ENCODE peak calls at places on chromosomes 5 and 9, in five cellular contexts. One of them, this sample, is unnamed.

GRCh38 chr5:134545070-134545868 is 19.8 kb downstream of the JADE2 start:
- DNase-seq in lower lobe of right lung: no peak
- DNase-seq in progenitor cell of endocrine pancreas: no peak
- DNase-seq in A549: no peak
- DNase-seq in neural crest cell: no peak
- DNase-seq in this sample: no peak

GRCh38 chr5:132059043-132059695 is 1.3 kb upstream of the IL3 start:
- DNase-seq in lower lobe of right lung: peak; percentile 36
- DNase-seq in progenitor cell of endocrine pancreas: peak; percentile 9
- DNase-seq in A549: no peak
- DNase-seq in neural crest cell: no peak
- DNase-seq in this sample: peak; percentile 32

GRCh38 chr5:69024241-69024651 is 69.6 kb upstream of the SLC30A5 start:
- DNase-seq in lower lobe of right lung: no peak
- DNase-seq in progenitor cell of endocrine pancreas: no peak
- DNase-seq in A549: peak; percentile 69
- DNase-seq in neural crest cell: no peak
- DNase-seq in this sample: no peak

GRCh38 chr5:73747696-73748380 is 121.8 kb downstream of the ARHGEF28 start:
- DNase-seq in lower lobe of right lung: no peak
- DNase-seq in progenitor cell of endocrine pancreas: no peak
- DNase-seq in A549: no peak
- DNase-seq in neural crest cell: no peak
- DNase-seq in this sample: no peak

GRCh38 chr9:83027153-83027867 is 35.6 kb downstream of the RASEF start:
- DNase-seq in lower lobe of right lung: no peak
- DNase-seq in progenitor cell of endocrine pancreas: no peak
- DNase-seq in A549: peak; percentile 83
- DNase-seq in neural crest cell: no peak
- DNase-seq in this sample: no peak

GRCh38 chr5:153659337-153659736 is 168.9 kb downstream of the GRIA1 start:
- DNase-seq in lower lobe of right lung: no peak
- DNase-seq in progenitor cell of endocrine pancreas: no peak
- DNase-seq in A549: no peak
- DNase-seq in neural crest cell: no peak
- DNase-seq in this sample: no peak

GRCh38 chr5:37165761-37166160 is 83.4 kb downstream of the CPLANE1 start:
- DNase-seq in lower lobe of right lung: no peak
- DNase-seq in progenitor cell of endocrine pancreas: no peak
- DNase-seq in A549: no peak
- DNase-seq in neural crest cell: no peak
- DNase-seq in this sample: no peak

GRCh38 chr5:106843812-106844416 is 826.8 kb downstream of the EFNA5 start:
- DNase-seq in lower lobe of right lung: no peak
- DNase-seq in progenitor cell of endocrine pancreas: no peak
- DNase-seq in A549: peak; percentile 43
- DNase-seq in neural crest cell: no peak
- DNase-seq in this sample: no peak

GRCh38 chr5:142783601-142784291 is 13.6 kb downstream of the ARHGAP26 start:
- DNase-seq in lower lobe of right lung: no peak
- DNase-seq in progenitor cell of endocrine pancreas: no peak
- DNase-seq in A549: no peak
- DNase-seq in neural crest cell: no peak
- DNase-seq in this sample: no peak

GRCh38 chr9:106892632-106893031 is 29.7 kb downstream of the ZNF462 start:
- DNase-seq in lower lobe of right lung: peak; percentile 59
- DNase-seq in progenitor cell of endocrine pancreas: no peak
- DNase-seq in A549: peak; percentile 90
- DNase-seq in neural crest cell: no peak
- DNase-seq in this sample: peak; percentile 74

GRCh38 chr5:82952326-82952725 is 124.9 kb downstream of the TMEM167A start:
- DNase-seq in lower lobe of right lung: no peak
- DNase-seq in progenitor cell of endocrine pancreas: no peak
- DNase-seq in A549: no peak
- DNase-seq in neural crest cell: no peak
- DNase-seq in this sample: no peak

GRCh38 chr9:79565245-79565644 is 6.5 kb upstream of the TLE4 start:
- DNase-seq in lower lobe of right lung: no peak
- DNase-seq in progenitor cell of endocrine pancreas: no peak
- DNase-seq in A549: no peak
- DNase-seq in neural crest cell: no peak
- DNase-seq in this sample: no peak

GRCh38 chr5:76084496-76085285 is 1.5 kb downstream of the SV2C start:
- DNase-seq in lower lobe of right lung: no peak
- DNase-seq in progenitor cell of endocrine pancreas: peak; percentile 13
- DNase-seq in A549: no peak
- DNase-seq in neural crest cell: peak; percentile 20
- DNase-seq in this sample: no peak

GRCh38 chr5:154179846-154180710 is 10.5 kb upstream of the GALNT10 start:
- DNase-seq in lower lobe of right lung: no peak
- DNase-seq in progenitor cell of endocrine pancreas: no peak
- DNase-seq in A549: peak; percentile 69
- DNase-seq in neural crest cell: peak; percentile 24
- DNase-seq in this sample: no peak

GRCh38 chr9:135902655-135903357 is 4.5 kb downstream of the CAMSAP1 start:
- DNase-seq in lower lobe of right lung: no peak
- DNase-seq in progenitor cell of endocrine pancreas: no peak
- DNase-seq in A549: no peak
- DNase-seq in neural crest cell: no peak
- DNase-seq in this sample: no peak

GRCh38 chr9:90815183-90815943 is 13.7 kb downstream of the SYK start:
- DNase-seq in lower lobe of right lung: peak; percentile 58
- DNase-seq in progenitor cell of endocrine pancreas: no peak
- DNase-seq in A549: no peak
- DNase-seq in neural crest cell: no peak
- DNase-seq in this sample: no peak

GRCh38 chr5:179923422-179923821 is 15.7 kb upstream of the TBC1D9B start:
- DNase-seq in lower lobe of right lung: no peak
- DNase-seq in progenitor cell of endocrine pancreas: no peak
- DNase-seq in A549: no peak
- DNase-seq in neural crest cell: no peak
- DNase-seq in this sample: no peak

GRCh38 chr5:141848771-141849370 is 29.3 kb downstream of the PCDH1 start:
- DNase-seq in lower lobe of right lung: peak; percentile 76
- DNase-seq in progenitor cell of endocrine pancreas: peak; percentile 33
- DNase-seq in A549: peak; percentile 83
- DNase-seq in neural crest cell: no peak
- DNase-seq in this sample: no peak

GRCh38 chr5:166926098-166926497 is 1365.3 kb upstream of the WWC1 start:
- DNase-seq in lower lobe of right lung: no peak
- DNase-seq in progenitor cell of endocrine pancreas: no peak
- DNase-seq in A549: no peak
- DNase-seq in neural crest cell: no peak
- DNase-seq in this sample: no peak

GRCh38 chr9:71620806-71621205 is 147.5 kb downstream of the CEMIP2 start:
- DNase-seq in lower lobe of right lung: no peak
- DNase-seq in progenitor cell of endocrine pancreas: no peak
- DNase-seq in A549: no peak
- DNase-seq in neural crest cell: no peak
- DNase-seq in this sample: no peak

GRCh38 chr5:102583663-102584062 is 84.9 kb upstream of the SLCO6A1 start:
- DNase-seq in lower lobe of right lung: no peak
- DNase-seq in progenitor cell of endocrine pancreas: no peak
- DNase-seq in A549: peak; percentile 1
- DNase-seq in neural crest cell: no peak
- DNase-seq in this sample: no peak

GRCh38 chr5:111107371-111107770 is 15.2 kb downstream of the WDR36 start:
- DNase-seq in lower lobe of right lung: no peak
- DNase-seq in progenitor cell of endocrine pancreas: no peak
- DNase-seq in A549: no peak
- DNase-seq in neural crest cell: no peak
- DNase-seq in this sample: no peak

GRCh38 chr5:58666141-58666540 is 83.3 kb downstream of the RAB3C start:
- DNase-seq in lower lobe of right lung: no peak
- DNase-seq in progenitor cell of endocrine pancreas: no peak
- DNase-seq in A549: no peak
- DNase-seq in neural crest cell: no peak
- DNase-seq in this sample: no peak

GRCh38 chr9:109779711-109780452 is at the start of gene PALM2AKAP2:
- DNase-seq in lower lobe of right lung: peak; percentile 55
- DNase-seq in progenitor cell of endocrine pancreas: peak; percentile 52
- DNase-seq in A549: peak; percentile 43
- DNase-seq in neural crest cell: peak; percentile 63
- DNase-seq in this sample: peak; percentile 53

GRCh38 chr5:57232293-57233033 is 58.6 kb downstream of the GPBP1 start:
- DNase-seq in lower lobe of right lung: no peak
- DNase-seq in progenitor cell of endocrine pancreas: no peak
- DNase-seq in A549: no peak
- DNase-seq in neural crest cell: no peak
- DNase-seq in this sample: no peak

GRCh38 chr9:110728058-110728457 is 59.5 kb downstream of the MUSK start:
- DNase-seq in lower lobe of right lung: no peak
- DNase-seq in progenitor cell of endocrine pancreas: no peak
- DNase-seq in A549: no peak
- DNase-seq in neural crest cell: no peak
- DNase-seq in this sample: no peak

GRCh38 chr5:34624711-34625110 is 31.4 kb upstream of the RAI14 start:
- DNase-seq in lower lobe of right lung: no peak
- DNase-seq in progenitor cell of endocrine pancreas: no peak
- DNase-seq in A549: no peak
- DNase-seq in neural crest cell: no peak
- DNase-seq in this sample: no peak

GRCh38 chr9:2621678-2622360 is at the start of gene VLDLR:
- DNase-seq in lower lobe of right lung: peak; percentile 57
- DNase-seq in progenitor cell of endocrine pancreas: peak; percentile 34
- DNase-seq in A549: peak; percentile 38
- DNase-seq in neural crest cell: peak; percentile 42
- DNase-seq in this sample: peak; percentile 45

GRCh38 chr5:32542216-32543059 is 42.9 kb upstream of the SUB1 start:
- DNase-seq in lower lobe of right lung: no peak
- DNase-seq in progenitor cell of endocrine pancreas: no peak
- DNase-seq in A549: no peak
- DNase-seq in neural crest cell: no peak
- DNase-seq in this sample: no peak

GRCh38 chr5:9582406-9582805 is 36.5 kb upstream of the SEMA5A start:
- DNase-seq in lower lobe of right lung: no peak
- DNase-seq in progenitor cell of endocrine pancreas: no peak
- DNase-seq in A549: no peak
- DNase-seq in neural crest cell: no peak
- DNase-seq in this sample: no peak

GRCh38 chr9:82532504-82532903 is 530.4 kb downstream of the RASEF start:
- DNase-seq in lower lobe of right lung: no peak
- DNase-seq in progenitor cell of endocrine pancreas: no peak
- DNase-seq in A549: no peak
- DNase-seq in neural crest cell: no peak
- DNase-seq in this sample: no peak

GRCh38 chr5:176817369-176817841 is 7.0 kb downstream of the UNC5A start:
- DNase-seq in lower lobe of right lung: no peak
- DNase-seq in progenitor cell of endocrine pancreas: no peak
- DNase-seq in A549: no peak
- DNase-seq in neural crest cell: no peak
- DNase-seq in this sample: no peak

GRCh38 chr5:138264183-138264582 is 10.2 kb downstream of the GFRA3 start:
- DNase-seq in lower lobe of right lung: no peak
- DNase-seq in progenitor cell of endocrine pancreas: no peak
- DNase-seq in A549: no peak
- DNase-seq in neural crest cell: no peak
- DNase-seq in this sample: no peak

GRCh38 chr5:14872070-14872989 is 752 bp upstream of the ANKH start:
- DNase-seq in lower lobe of right lung: peak; percentile 81
- DNase-seq in progenitor cell of endocrine pancreas: peak; percentile 46
- DNase-seq in A549: peak; percentile 48
- DNase-seq in neural crest cell: peak; percentile 53
- DNase-seq in this sample: peak; percentile 39
- TF ChIP-seq CTCF in lower lobe of right lung: peak; percentile 30
- TF ChIP-seq CTCF in progenitor cell of endocrine pancreas: peak; percentile 41
- TF ChIP-seq CTCF in A549: peak; percentile 33
- TF ChIP-seq CTCF in neural crest cell: peak; percentile 32
- TF ChIP-seq CTCF in this sample: no peak

DNA sequence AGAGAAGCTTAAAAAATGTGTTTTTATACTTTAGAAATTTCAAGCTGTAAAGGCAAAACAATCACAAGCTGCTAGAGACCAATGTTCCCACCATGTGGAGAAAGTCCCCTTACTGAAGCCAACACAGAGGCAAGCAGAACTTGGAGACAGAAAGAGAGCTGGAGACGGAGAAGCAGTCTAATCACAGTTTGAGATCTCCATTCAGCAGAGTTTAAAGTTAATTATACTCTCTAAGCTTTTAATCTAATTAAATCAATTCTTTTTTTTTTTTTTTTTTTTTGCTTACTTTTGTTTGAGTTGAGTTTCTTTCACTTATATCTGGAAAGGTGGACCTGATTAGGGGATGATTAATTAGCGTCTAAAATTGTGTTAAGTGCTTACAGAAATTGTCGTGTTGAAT is 1534.3 kb downstream of the MAT2B start:
- DNase-seq in lower lobe of right lung: no peak
- DNase-seq in progenitor cell of endocrine pancreas: no peak
- DNase-seq in A549: no peak
- DNase-seq in neural crest cell: no peak
- DNase-seq in this sample: no peak
- TF ChIP-seq CTCF in lower lobe of right lung: no peak
- TF ChIP-seq CTCF in progenitor cell of endocrine pancreas: no peak
- TF ChIP-seq CTCF in A549: no peak
- TF ChIP-seq CTCF in neural crest cell: no peak
- TF ChIP-seq CTCF in this sample: no peak

GRCh38 chr9:126704157-126704941 is 90.6 kb downstream of the LMX1B start:
- DNase-seq in lower lobe of right lung: peak; percentile 43
- DNase-seq in progenitor cell of endocrine pancreas: no peak
- DNase-seq in A549: peak; percentile 60
- DNase-seq in neural crest cell: no peak
- DNase-seq in this sample: no peak

GRCh38 chr9:126706698-126707053 is 92.9 kb downstream of the LMX1B start:
- DNase-seq in lower lobe of right lung: no peak
- DNase-seq in progenitor cell of endocrine pancreas: no peak
- DNase-seq in A549: no peak
- DNase-seq in neural crest cell: no peak
- DNase-seq in this sample: no peak

GRCh38 chr9:126707083-126707482 is 93.4 kb downstream of the LMX1B start:
- DNase-seq in lower lobe of right lung: peak; percentile 3
- DNase-seq in progenitor cell of endocrine pancreas: no peak
- DNase-seq in A549: no peak
- DNase-seq in neural crest cell: no peak
- DNase-seq in this sample: peak; percentile 20

GRCh38 chr9:126705311-126705766 is 91.6 kb downstream of the LMX1B start:
- DNase-seq in lower lobe of right lung: peak; percentile 83
- DNase-seq in progenitor cell of endocrine pancreas: peak; percentile 86
- DNase-seq in A549: peak; percentile 71
- DNase-seq in neural crest cell: peak; percentile 87
- DNase-seq in this sample: peak; percentile 71

GRCh38 chr9:126705767-126706697 is 92.3 kb downstream of the LMX1B start:
- DNase-seq in lower lobe of right lung: peak; percentile 77
- DNase-seq in progenitor cell of endocrine pancreas: no peak
- DNase-seq in A549: peak; percentile 63
- DNase-seq in neural crest cell: peak; percentile 52
- DNase-seq in this sample: peak; percentile 52
- TF ChIP-seq CTCF in lower lobe of right lung: peak; percentile 66
- TF ChIP-seq CTCF in progenitor cell of endocrine pancreas: peak; percentile 52
- TF ChIP-seq CTCF in A549: peak; percentile 72
- TF ChIP-seq CTCF in neural crest cell: peak; percentile 68
- TF ChIP-seq CTCF in this sample: no peak

DNA sequence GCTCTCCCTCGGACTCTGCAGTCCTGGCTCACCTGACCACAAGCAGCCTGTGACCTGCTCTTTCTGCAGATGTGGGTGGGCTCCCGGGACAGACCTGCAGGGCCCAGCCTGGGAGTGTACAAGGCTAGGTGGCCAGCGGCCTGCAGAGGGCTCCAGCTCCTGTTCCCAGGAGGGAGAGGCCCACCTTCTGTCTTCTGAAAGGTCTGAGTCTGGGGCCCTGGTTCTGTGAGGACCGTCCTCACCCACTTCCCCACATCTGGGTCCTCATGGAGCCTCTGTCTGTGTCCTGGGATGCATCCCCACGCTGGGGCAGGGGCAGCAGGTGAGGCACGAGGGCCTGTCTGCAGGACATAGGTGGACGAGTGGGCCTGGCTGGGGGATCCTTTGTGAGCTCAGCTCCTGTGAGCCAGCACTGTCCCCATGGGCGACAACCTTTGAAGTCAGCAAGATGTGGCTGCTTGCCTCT is 43.7 kb downstream of the PHF2 start:
- DNase-seq in lower lobe of right lung: no peak
- DNase-seq in progenitor cell of endocrine pancreas: no peak
- DNase-seq in A549: no peak
- DNase-seq in neural crest cell: no peak
- DNase-seq in this sample: peak; percentile 37
- TF ChIP-seq CTCF in lower lobe of right lung: no peak
- TF ChIP-seq CTCF in progenitor cell of endocrine pancreas: peak; percentile 46
- TF ChIP-seq CTCF in A549: no peak
- TF ChIP-seq CTCF in neural crest cell: no peak
- TF ChIP-seq CTCF in this sample: no peak

This sample was measured in mesothelial cell of epicardium.